ENCODE peak calls at places on chromosome 10, in six cellular contexts. O, H, U, Q, I and M are unnamed samples.

GRCh38 chr10:125824736-125825135 is 1.4 kb downstream of the BCCIP start:
- DNase-seq in H (no peak), U (no peak), O (no peak), I (no peak), Q (no peak), M (no peak)

GRCh38 chr10:78831001-78831400 is 237.8 kb upstream of the ZMIZ1 start:
- DNase-seq in Q (no peak), U (no peak), O (no peak), I (no peak), H (no peak), M (no peak)

GRCh38 chr10:107915277-107915634 is 750.8 kb upstream of the SORCS1 start:
- DNase-seq in Q (no peak), I (peak), O (no peak), U (no peak), H (no peak), M (peak)

GRCh38 chr10:108911814-108912541 is 1011.3 kb downstream of the XPNPEP1 start:
- DNase-seq in Q (no peak), U (peak), O (no peak), H (peak), I (peak), M (peak)

GRCh38 chr10:2928219-2928840 is 139.0 kb upstream of the PFKP start:
- DNase-seq in I (peak), O (peak), Q (peak), H (peak), U (peak), M (peak)

GRCh38 chr10:5659702-5660528 is 6.5 kb downstream of the ASB13 start:
- DNase-seq in Q (peak), I (peak), O (peak), H (no peak), U (no peak), M (peak)

GRCh38 chr10:112785089-112785488 is 165.0 kb upstream of the TCF7L2 start:
- DNase-seq in U (peak), Q (no peak), H (no peak), O (no peak), I (no peak), M (no peak)

GRCh38 chr10:79215531-79215930 is 131.7 kb upstream of the PPIF start:
- DNase-seq in O (no peak), U (no peak), I (no peak), Q (no peak), H (no peak), M (no peak)

GRCh38 chr10:73261362-73261995 is 9.0 kb upstream of the MRPS16 start:
- DNase-seq in Q (no peak), O (no peak), U (no peak), H (no peak), I (no peak), M (no peak)
- TF ChIP-seq JUND in Q (no peak), O (no peak), U (no peak), H (no peak), I (no peak), M (no peak)

DNA sequence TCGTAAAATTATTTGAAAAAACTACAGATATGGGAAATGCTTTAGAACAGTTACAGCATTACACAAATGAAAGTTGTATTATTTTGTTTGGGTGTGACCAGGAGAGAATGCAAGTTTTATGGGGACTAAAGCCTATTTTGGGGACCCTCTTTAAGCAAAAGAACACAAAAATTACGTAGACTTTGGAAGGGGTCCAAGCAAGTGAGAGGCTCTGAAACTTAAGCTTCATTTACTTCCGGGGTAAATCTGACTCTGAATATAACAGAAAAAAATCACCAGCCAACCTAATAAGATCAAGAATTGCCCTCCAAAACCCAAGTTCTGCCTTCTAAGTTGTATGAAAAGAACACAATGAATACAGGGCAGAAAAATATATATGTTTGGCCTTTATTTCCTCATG is 133.5 kb downstream of the CPEB3 start:
- DNase-seq in I (no peak), Q (no peak), H (no peak), U (no peak), O (no peak), M (peak)
- TF ChIP-seq JUND in I (no peak), Q (no peak), H (no peak), U (no peak), O (no peak), M (no peak)

DNA sequence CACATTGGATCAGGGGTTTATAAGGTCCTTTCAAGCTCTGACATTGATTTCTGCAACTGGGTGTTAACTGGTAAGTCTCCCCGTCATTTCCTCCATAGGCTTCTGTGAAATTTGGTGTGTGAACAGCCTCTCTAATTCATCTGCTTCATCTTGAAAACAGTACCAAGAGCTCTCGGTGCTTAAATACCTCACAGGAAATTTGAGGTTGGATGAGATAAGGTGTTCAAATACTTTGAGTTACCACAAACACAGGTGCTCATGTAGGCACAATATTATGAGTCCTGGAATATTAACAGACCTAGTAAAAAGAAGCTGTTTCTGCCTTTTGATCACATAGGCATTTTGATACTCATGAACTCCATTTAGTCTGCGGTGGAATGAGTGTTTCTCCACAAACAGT is 85.2 kb downstream of the RTKN2 start:
- DNase-seq in O (no peak), I (no peak), Q (no peak), U (no peak), H (no peak), M (no peak)
- TF ChIP-seq JUND in O (no peak), I (no peak), Q (no peak), U (no peak), H (no peak), M (no peak)

DNA sequence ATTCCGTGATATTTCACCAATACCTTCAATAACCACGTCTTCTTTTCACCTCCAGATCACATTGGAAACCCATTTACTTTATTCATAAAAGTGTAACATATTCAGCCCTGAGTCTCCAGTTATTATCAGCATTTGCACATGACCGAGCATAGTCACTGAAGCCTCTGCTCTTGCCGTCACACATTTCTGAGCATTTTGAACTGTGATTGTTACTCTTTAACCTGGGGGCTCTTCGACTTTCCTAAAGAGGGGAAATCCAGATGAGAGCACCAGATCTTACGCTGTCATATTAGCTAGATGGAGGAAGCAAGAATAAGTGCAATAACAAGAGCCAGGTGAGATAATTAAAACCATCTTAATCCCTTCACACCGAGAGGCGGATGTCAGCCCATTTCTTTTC is 260.0 kb upstream of the NRP1 start:
- DNase-seq in O (no peak), Q (no peak), I (no peak), U (no peak), H (no peak), M (no peak)
- TF ChIP-seq JUND in O (no peak), Q (no peak), I (no peak), U (no peak), H (no peak), M (no peak)